ENCODE peak calls at places on chromosomes 1 and 21, in four cellular contexts. N, D, G and A are unnamed samples.

GRCh38 chr1:199774433-199775089 is 252.9 kb upstream of the NR5A2 start:
- DNase-seq in G (no peak), D (peak; percentile 70), N (no peak), A (no peak)

GRCh38 chr1:15341634-15342375 is 67.9 kb upstream of the EFHD2 start:
- DNase-seq in N (no peak), G (no peak), D (peak; percentile 55), A (no peak)

GRCh38 chr1:214638997-214639396 is 36.0 kb downstream of the CENPF start:
- DNase-seq in D (no peak), G (no peak), N (no peak), A (no peak)

GRCh38 chr1:60037669-60038068 is 35.9 kb downstream of the C1orf87 start:
- DNase-seq in N (no peak), G (no peak), D (no peak), A (no peak)

GRCh38 chr1:165686971-165687433 is 11.4 kb downstream of the ALDH9A1 start:
- DNase-seq in N (no peak), G (no peak), D (no peak), A (no peak)

GRCh38 chr1:56437959-56438358 is 141.4 kb downstream of the PLPP3 start:
- DNase-seq in G (no peak), N (no peak), D (no peak), A (peak; percentile 35)

GRCh38 chr1:89907669-89908293 is 86.9 kb downstream of the LRRC8D start:
- DNase-seq in N (no peak), G (no peak), D (peak; percentile 73), A (no peak)

GRCh38 chr1:91609571-91609970 is 108.9 kb downstream of the CDC7 start:
- DNase-seq in D (peak; percentile 79), G (no peak), N (no peak), A (no peak)

GRCh38 chr1:1599919-1600860 is at the start of gene FNDC10:
- DNase-seq in N (peak; percentile 92), G (no peak), D (no peak), A (peak; percentile 69)

GRCh38 chr1:97745912-97746311 is 174.9 kb downstream of the DPYD start:
- DNase-seq in N (no peak), D (no peak), G (no peak), A (no peak)

GRCh38 chr1:1272341-1273151 is 1.1 kb downstream of the UBE2J2 start:
- DNase-seq in D (no peak), N (no peak), G (no peak), A (no peak)

GRCh38 chr21:38679531-38679930 is 126.2 kb upstream of the ETS2 start:
- DNase-seq in D (no peak), G (no peak), N (no peak), A (no peak)

GRCh38 chr1:228310162-228310792 is 96.4 kb downstream of the TRIM11 start:
- DNase-seq in N (no peak), G (no peak), D (no peak), A (no peak)

GRCh38 chr1:18962855-18963737 is 6.6 kb upstream of the IFFO2 start:
- DNase-seq in N (no peak), G (no peak), D (no peak), A (no peak)

GRCh38 chr1:15702722-15703550 is 18.8 kb downstream of the PLEKHM2 start:
- DNase-seq in G (no peak), N (no peak), D (peak; percentile 33), A (peak; percentile 58)

GRCh38 chr1:160904783-160905616 is 20.0 kb upstream of the ITLN1 start:
- DNase-seq in D (no peak), N (no peak), G (no peak), A (no peak)

GRCh38 chr1:160910351-160910750 is 25.4 kb upstream of the ITLN1 start:
- DNase-seq in N (no peak), G (no peak), D (no peak), A (no peak)

GRCh38 chr1:160905617-160905989 is 20.6 kb upstream of the ITLN1 start:
- DNase-seq in D (no peak), G (no peak), N (no peak), A (peak; percentile 24)

GRCh38 chr1:160911441-160911840 is 26.5 kb upstream of the ITLN1 start:
- DNase-seq in D (no peak), N (peak; percentile 23), G (no peak), A (no peak)

DNA sequence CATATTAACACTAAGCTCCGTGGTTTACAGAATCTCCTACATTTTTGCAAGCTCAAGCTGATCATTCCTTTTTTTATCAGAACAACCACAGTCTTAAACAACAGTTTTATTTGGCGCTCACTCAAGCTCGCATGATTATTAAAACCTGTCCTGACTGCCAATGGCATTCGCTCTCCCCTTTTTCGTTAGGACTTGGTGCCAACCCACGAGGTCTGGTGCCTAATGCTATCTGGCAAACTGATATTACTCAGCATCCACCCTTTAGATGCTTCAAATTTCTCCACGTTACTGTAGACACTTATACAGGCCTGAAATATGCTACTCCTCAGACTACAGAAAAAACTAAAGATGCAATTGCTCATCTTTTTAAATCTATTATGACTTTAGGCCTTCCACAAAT is 23.0 kb upstream of the ITLN1 start:
- DNase-seq in N (no peak), G (no peak), D (no peak), A (no peak)
- TF ChIP-seq JUNB in N (no peak), G (no peak), D (no peak), A (no peak)

GRCh38 chr1:119674110-119674509 is 26.0 kb upstream of the ZNF697 start:
- DNase-seq in G (peak; percentile 42), D (no peak), N (no peak), A (peak; percentile 34)

GRCh38 chr1:119673171-119673940 is 25.3 kb upstream of the ZNF697 start:
- DNase-seq in D (no peak), G (peak; percentile 55), N (no peak), A (no peak)

GRCh38 chr1:119675349-119676343 is 27.6 kb upstream of the ZNF697 start:
- DNase-seq in D (peak; percentile 73), G (peak; percentile 82), N (peak; percentile 85), A (peak; percentile 97)

GRCh38 chr1:119676571-119677206 is 28.6 kb upstream of the ZNF697 start:
- DNase-seq in D (no peak), N (no peak), G (no peak), A (peak; percentile 56)

GRCh38 chr1:119674835-119675289 is 26.8 kb upstream of the ZNF697 start:
- DNase-seq in G (peak; percentile 79), D (no peak), N (peak; percentile 67), A (peak; percentile 82)
- TF ChIP-seq CTCF in G (peak; percentile 71), D (no peak), N (peak; percentile 88), A (peak; percentile 72)

GRCh38 chr1:200886590-200886989 is 8.1 kb upstream of the INAVA start:
- DNase-seq in G (no peak), D (no peak), N (no peak), A (no peak)
- H3K4me2 ChIP-seq in G (peak overlapping the region; percentile 94), D (no peak overlapping the region), N (no peak overlapping the region), A (no peak overlapping the region)

GRCh38 chr21:20902998-20903397 is 95.2 kb upstream of the NCAM2 start:
- DNase-seq in D (no peak), N (no peak), G (no peak), A (no peak)

GRCh38 chr21:20902511-20902910 is 95.7 kb upstream of the NCAM2 start:
- DNase-seq in G (no peak), D (no peak), N (no peak), A (no peak)
- TF ChIP-seq JUNB in G (no peak), D (no peak), N (no peak), A (no peak)

GRCh38 chr1:207081106-207081505 is 7.6 kb upstream of the C4BPB start:
- DNase-seq in N (no peak), D (peak; percentile 17), G (no peak), A (no peak)

GRCh38 chr1:207081806-207082205 is 6.9 kb upstream of the C4BPB start:
- DNase-seq in D (no peak), N (no peak), G (no peak), A (no peak)

GRCh38 chr1:207077470-207078377 is 10.9 kb upstream of the C4BPB start:
- DNase-seq in G (peak; percentile 71), D (peak; percentile 78), N (peak; percentile 83), A (peak; percentile 74)

GRCh38 chr1:207078578-207079132 is 10.0 kb upstream of the C4BPB start:
- DNase-seq in G (no peak), D (no peak), N (no peak), A (no peak)

GRCh38 chr1:207079706-207080246 is 8.9 kb upstream of the C4BPB start:
- DNase-seq in N (peak; percentile 36), G (no peak), D (no peak), A (no peak)
- TF ChIP-seq CTCF in N (no peak), G (no peak), D (no peak), A (no peak)

GRCh38 chr1:247373721-247374141 is 42.1 kb upstream of the ZNF496 start:
- DNase-seq in G (peak; percentile 6), N (peak; percentile 32), D (no peak), A (peak; percentile 94)
- H3K4me2 ChIP-seq in G (no peak overlapping the region), N (peak overlapping the region; percentile 10), D (no peak overlapping the region), A (peak overlapping the region; percentile 61)

DNA sequence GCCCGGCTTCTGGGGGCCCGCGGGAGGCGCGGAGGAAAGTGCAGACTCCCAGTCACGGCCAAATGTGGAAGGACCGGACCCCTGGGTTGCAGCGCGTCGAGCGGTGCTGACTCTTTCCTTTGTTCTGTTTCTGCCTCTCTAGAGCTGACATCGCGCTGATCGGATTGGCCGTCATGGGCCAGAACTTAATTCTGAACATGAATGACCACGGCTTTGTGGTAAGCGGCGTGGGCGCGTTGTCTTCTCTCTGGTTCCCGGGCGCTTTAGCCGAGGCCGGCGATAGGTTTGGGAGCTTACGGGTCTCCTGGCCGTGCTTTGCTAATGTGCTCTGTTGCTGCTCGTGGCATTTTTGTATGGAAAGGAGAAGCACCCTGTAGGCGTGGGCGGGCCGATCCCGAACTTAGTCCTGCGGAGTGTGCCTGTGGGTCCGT is 638 bp downstream of the PGD start:
- DNase-seq in G (peak; percentile 30), D (no peak), N (no peak), A (no peak)
- TF ChIP-seq JUNB in G (no peak), D (no peak), N (no peak), A (no peak)

GRCh38 chr1:236836157-236836556 is 41.1 kb downstream of the MTR start:
- DNase-seq in D (no peak), N (no peak), G (no peak), A (no peak)
- TF ChIP-seq CTCF in D (no peak), N (no peak), G (no peak), A (no peak)